ENCODE peak calls at places on chromosomes 6 and 20, in nine cellular contexts. X is midbrain; Z is GM12891; E is T-cell; U is naive thymus-derived CD8-positive, alpha-beta T cell; C is heart right ventricle; V is T1000; F is endothelial cell; G is EH. S is an unnamed sample.

GRCh38 chr6:81561071-81561564 is 191.4 kb downstream of the TENT5A start:
- DNase-seq in X (no peak), Z (no peak), E (no peak), U (no peak), C (no peak), V (no peak), F (no peak), G (peak), S (no peak)

GRCh38 chr20:615494-615893 is 5.4 kb upstream of the TCF15 start:
- DNase-seq in X (no peak), Z (no peak), E (no peak), U (no peak), C (no peak), V (no peak), F (no peak), G (no peak), S (no peak)

GRCh38 chr6:63872233-63872632 is 236.6 kb downstream of the PHF3 start:
- DNase-seq in X (no peak), Z (no peak), E (no peak), U (no peak), C (no peak), V (no peak), F (no peak), G (no peak), S (no peak)

GRCh38 chr6:67175091-67175490 is 1460.0 kb upstream of the ADGRB3 start:
- DNase-seq in X (no peak), Z (no peak), E (no peak), U (no peak), C (no peak), V (no peak), F (no peak), G (no peak), S (no peak)

GRCh38 chr20:62363920-62364851 is 2.9 kb downstream of the LAMA5 start:
- DNase-seq in X (no peak), Z (no peak), E (no peak), U (no peak), C (peak), V (no peak), F (no peak), G (no peak), S (no peak)

GRCh38 chr6:44667226-44667625 is 279.7 kb downstream of the CDC5L start:
- DNase-seq in X (no peak), Z (no peak), E (no peak), U (no peak), C (no peak), V (peak), F (no peak), G (peak), S (no peak)

GRCh38 chr6:88248709-88249321 is 82.7 kb upstream of the CNR1 start:
- DNase-seq in X (no peak), Z (no peak), E (no peak), U (no peak), C (no peak), V (no peak), F (no peak), G (no peak), S (no peak)

GRCh38 chr20:47825011-47825762 is 39.9 kb upstream of the SULF2 start:
- DNase-seq in X (no peak), Z (no peak), E (no peak), U (no peak), C (no peak), V (no peak), F (no peak), G (no peak), S (no peak)

GRCh38 chr20:10594286-10594868 is 79.4 kb downstream of the JAG1 start:
- DNase-seq in X (no peak), Z (no peak), E (no peak), U (no peak), C (no peak), V (no peak), F (no peak), G (no peak), S (no peak)

GRCh38 chr20:44183282-44183681 is 3.7 kb downstream of the JPH2 start:
- DNase-seq in X (no peak), Z (no peak), E (no peak), U (no peak), C (no peak), V (no peak), F (no peak), G (no peak), S (no peak)

GRCh38 chr6:134537146-134537555 is 219.2 kb upstream of the SGK1 start:
- DNase-seq in X (no peak), Z (no peak), E (no peak), U (no peak), C (no peak), V (peak), F (no peak), G (peak), S (no peak)

GRCh38 chr6:37877373-37878149 is 58.0 kb downstream of the ZFAND3 start:
- DNase-seq in X (no peak), Z (no peak), E (no peak), U (no peak), C (no peak), V (no peak), F (no peak), G (no peak), S (no peak)

GRCh38 chr6:150333592-150333954 is 35.2 kb upstream of the IYD start:
- DNase-seq in X (no peak), Z (no peak), E (no peak), U (no peak), C (no peak), V (no peak), F (no peak), G (no peak), S (no peak)

GRCh38 chr20:17796096-17796563 is 96.4 kb downstream of the BANF2 start:
- DNase-seq in X (no peak), Z (no peak), E (no peak), U (no peak), C (peak), V (no peak), F (no peak), G (peak), S (no peak)

GRCh38 chr6:78502386-78502887 is 364.9 kb upstream of the IRAK1BP1 start:
- DNase-seq in X (no peak), Z (no peak), E (no peak), U (no peak), C (no peak), V (no peak), F (no peak), G (no peak), S (no peak)

GRCh38 chr6:121093928-121094327 is 240.4 kb downstream of the TBC1D32 start:
- DNase-seq in X (no peak), Z (no peak), E (no peak), U (no peak), C (no peak), V (no peak), F (no peak), G (peak), S (no peak)

GRCh38 chr6:106080106-106081095 is 5.7 kb upstream of the PRDM1 start:
- DNase-seq in X (no peak), Z (no peak), E (no peak), U (no peak), C (no peak), V (no peak), F (no peak), G (no peak), S (no peak)

GRCh38 chr6:36701401-36701991 is 3.9 kb downstream of the RAB44 start:
- DNase-seq in X (no peak), Z (no peak), E (no peak), U (no peak), C (no peak), V (no peak), F (no peak), G (peak), S (no peak)

GRCh38 chr6:73796881-73797280 is 100.9 kb downstream of the CD109 start:
- DNase-seq in X (no peak), Z (no peak), E (no peak), U (no peak), C (no peak), V (no peak), F (no peak), G (no peak), S (no peak)

GRCh38 chr6:166341915-166342292 is 441 bp downstream of the SFT2D1 start:
- DNase-seq in X (no peak), Z (no peak), E (no peak), U (no peak), C (no peak), V (no peak), F (no peak), G (peak), S (no peak)

GRCh38 chr6:145206247-145206907 is 528.9 kb downstream of the EPM2A start:
- DNase-seq in X (no peak), Z (no peak), E (no peak), U (no peak), C (no peak), V (peak), F (no peak), G (peak), S (no peak)

GRCh38 chr20:51811040-51811351 is 8.7 kb upstream of the SALL4 start:
- DNase-seq in X (no peak), Z (no peak), E (no peak), U (no peak), C (no peak), V (no peak), F (no peak), G (peak), S (no peak)

GRCh38 chr20:25199473-25200265 is 4.2 kb downstream of the ENTPD6 start:
- DNase-seq in X (no peak), Z (no peak), E (no peak), U (no peak), C (no peak), V (no peak), F (no peak), G (no peak), S (no peak)

GRCh38 chr6:149716181-149716580 is 1.7 kb downstream of the LATS1 start:
- DNase-seq in X (no peak), Z (no peak), E (no peak), U (no peak), C (no peak), V (no peak), F (no peak), G (no peak), S (no peak)

GRCh38 chr6:7426447-7427169 is 37.0 kb downstream of the RIOK1 start:
- DNase-seq in X (no peak), Z (no peak), E (no peak), U (no peak), C (no peak), V (no peak), F (no peak), G (no peak), S (no peak)